ENCODE peak calls at places on chromosomes 3 and 15, in ten cellular contexts. One of them, this sample, is unnamed.

GRCh38 chr3:127734754-127735473 is 62.2 kb downstream of the ABTB1 start:
- DNase-seq in sigmoid colon: no peak
- DNase-seq in spleen: peak
- DNase-seq in prostate gland: no peak
- DNase-seq in upper lobe of left lung: no peak
- DNase-seq in Panc1: no peak
- DNase-seq in K562: no peak
- DNase-seq in breast epithelium: peak
- DNase-seq in transverse colon: no peak
- DNase-seq in esophagus muscularis mucosa: no peak
- DNase-seq in this sample: no peak

GRCh38 chr3:3923619-3924018 is 124.4 kb downstream of the LRRN1 start:
- DNase-seq in esophagus muscularis mucosa: no peak
- DNase-seq in K562: peak
- DNase-seq in Panc1: no peak
- DNase-seq in sigmoid colon: no peak
- DNase-seq in breast epithelium: no peak
- DNase-seq in spleen: no peak
- DNase-seq in prostate gland: no peak
- DNase-seq in transverse colon: no peak
- DNase-seq in upper lobe of left lung: no peak
- DNase-seq in this sample: no peak

GRCh38 chr3:124966557-124967480 is 32.3 kb upstream of the MUC13 start:
- DNase-seq in spleen: no peak
- DNase-seq in prostate gland: no peak
- DNase-seq in esophagus muscularis mucosa: no peak
- DNase-seq in upper lobe of left lung: no peak
- DNase-seq in K562: no peak
- DNase-seq in transverse colon: no peak
- DNase-seq in breast epithelium: no peak
- DNase-seq in Panc1: no peak
- DNase-seq in sigmoid colon: no peak
- DNase-seq in this sample: no peak

GRCh38 chr15:67172172-67172571 is 82.3 kb downstream of the AAGAB start:
- DNase-seq in sigmoid colon: peak
- DNase-seq in K562: no peak
- DNase-seq in breast epithelium: no peak
- DNase-seq in transverse colon: no peak
- DNase-seq in Panc1: no peak
- DNase-seq in spleen: no peak
- DNase-seq in esophagus muscularis mucosa: no peak
- DNase-seq in upper lobe of left lung: no peak
- DNase-seq in prostate gland: no peak
- DNase-seq in this sample: no peak

GRCh38 chr15:73782339-73782979 is 29.3 kb upstream of the INSYN1 start:
- DNase-seq in spleen: no peak
- DNase-seq in Panc1: no peak
- DNase-seq in sigmoid colon: no peak
- DNase-seq in breast epithelium: no peak
- DNase-seq in esophagus muscularis mucosa: no peak
- DNase-seq in transverse colon: no peak
- DNase-seq in K562: no peak
- DNase-seq in prostate gland: no peak
- DNase-seq in upper lobe of left lung: no peak
- DNase-seq in this sample: no peak

GRCh38 chr3:58532794-58533220 is 4.2 kb downstream of the ACOX2 start:
- DNase-seq in transverse colon: peak
- DNase-seq in upper lobe of left lung: peak
- DNase-seq in esophagus muscularis mucosa: no peak
- DNase-seq in K562: peak
- DNase-seq in sigmoid colon: peak
- DNase-seq in breast epithelium: peak
- DNase-seq in Panc1: peak
- DNase-seq in spleen: peak
- DNase-seq in prostate gland: peak
- DNase-seq in this sample: peak

GRCh38 chr15:78455749-78456148 is 17.7 kb downstream of the IREB2 start:
- DNase-seq in upper lobe of left lung: peak
- DNase-seq in transverse colon: no peak
- DNase-seq in breast epithelium: no peak
- DNase-seq in K562: peak
- DNase-seq in sigmoid colon: no peak
- DNase-seq in esophagus muscularis mucosa: no peak
- DNase-seq in spleen: no peak
- DNase-seq in Panc1: no peak
- DNase-seq in prostate gland: peak
- DNase-seq in this sample: no peak

GRCh38 chr3:5017953-5018531 is 38.8 kb downstream of the BHLHE40 start:
- DNase-seq in breast epithelium: no peak
- DNase-seq in K562: peak
- DNase-seq in spleen: peak
- DNase-seq in prostate gland: no peak
- DNase-seq in upper lobe of left lung: peak
- DNase-seq in Panc1: no peak
- DNase-seq in esophagus muscularis mucosa: no peak
- DNase-seq in sigmoid colon: peak
- DNase-seq in transverse colon: peak
- DNase-seq in this sample: no peak

GRCh38 chr3:135240426-135240825 is 445.4 kb downstream of the EPHB1 start:
- DNase-seq in spleen: no peak
- DNase-seq in breast epithelium: no peak
- DNase-seq in Panc1: no peak
- DNase-seq in prostate gland: no peak
- DNase-seq in sigmoid colon: no peak
- DNase-seq in transverse colon: no peak
- DNase-seq in upper lobe of left lung: no peak
- DNase-seq in K562: peak
- DNase-seq in esophagus muscularis mucosa: no peak
- DNase-seq in this sample: no peak

GRCh38 chr3:17949116-17949515 is 206.7 kb upstream of the TBC1D5 start:
- DNase-seq in esophagus muscularis mucosa: no peak
- DNase-seq in sigmoid colon: no peak
- DNase-seq in prostate gland: no peak
- DNase-seq in upper lobe of left lung: no peak
- DNase-seq in K562: no peak
- DNase-seq in spleen: no peak
- DNase-seq in transverse colon: no peak
- DNase-seq in breast epithelium: no peak
- DNase-seq in Panc1: no peak
- DNase-seq in this sample: no peak

GRCh38 chr15:70246623-70247200 is 149.0 kb upstream of the TLE3 start:
- DNase-seq in sigmoid colon: peak
- DNase-seq in Panc1: no peak
- DNase-seq in spleen: peak
- DNase-seq in K562: no peak
- DNase-seq in upper lobe of left lung: no peak
- DNase-seq in prostate gland: no peak
- DNase-seq in breast epithelium: no peak
- DNase-seq in transverse colon: peak
- DNase-seq in esophagus muscularis mucosa: no peak
- DNase-seq in this sample: no peak

GRCh38 chr3:4043867-4044575 is 244.8 kb downstream of the LRRN1 start:
- DNase-seq in transverse colon: no peak
- DNase-seq in sigmoid colon: no peak
- DNase-seq in prostate gland: no peak
- DNase-seq in upper lobe of left lung: no peak
- DNase-seq in spleen: no peak
- DNase-seq in breast epithelium: no peak
- DNase-seq in K562: no peak
- DNase-seq in esophagus muscularis mucosa: no peak
- DNase-seq in Panc1: no peak
- DNase-seq in this sample: no peak

GRCh38 chr3:106699093-106699492 is 678.1 kb upstream of the CCDC54 start:
- DNase-seq in transverse colon: no peak
- DNase-seq in spleen: no peak
- DNase-seq in upper lobe of left lung: no peak
- DNase-seq in breast epithelium: no peak
- DNase-seq in prostate gland: no peak
- DNase-seq in Panc1: no peak
- DNase-seq in sigmoid colon: no peak
- DNase-seq in K562: no peak
- DNase-seq in esophagus muscularis mucosa: no peak
- DNase-seq in this sample: no peak

GRCh38 chr3:170563712-170564423 is 22.0 kb downstream of the SLC7A14 start:
- DNase-seq in breast epithelium: no peak
- DNase-seq in esophagus muscularis mucosa: no peak
- DNase-seq in K562: peak
- DNase-seq in prostate gland: no peak
- DNase-seq in Panc1: no peak
- DNase-seq in spleen: no peak
- DNase-seq in upper lobe of left lung: no peak
- DNase-seq in sigmoid colon: no peak
- DNase-seq in transverse colon: no peak
- DNase-seq in this sample: no peak

GRCh38 chr15:76973362-76973743 is 21.6 kb upstream of the PSTPIP1 start:
- DNase-seq in upper lobe of left lung: no peak
- DNase-seq in prostate gland: no peak
- DNase-seq in Panc1: peak
- DNase-seq in breast epithelium: no peak
- DNase-seq in spleen: no peak
- DNase-seq in sigmoid colon: no peak
- DNase-seq in transverse colon: no peak
- DNase-seq in K562: peak
- DNase-seq in esophagus muscularis mucosa: no peak
- DNase-seq in this sample: no peak

GRCh38 chr15:41897327-41897726 is 3.5 kb upstream of the SPTBN5 start:
- DNase-seq in prostate gland: no peak
- DNase-seq in Panc1: no peak
- DNase-seq in esophagus muscularis mucosa: no peak
- DNase-seq in breast epithelium: no peak
- DNase-seq in spleen: no peak
- DNase-seq in sigmoid colon: no peak
- DNase-seq in transverse colon: no peak
- DNase-seq in upper lobe of left lung: no peak
- DNase-seq in K562: no peak
- DNase-seq in this sample: no peak
- TF ChIP-seq POLR2AphosphoS5 in prostate gland: no peak
- TF ChIP-seq POLR2AphosphoS5 in Panc1: no peak
- TF ChIP-seq POLR2AphosphoS5 in esophagus muscularis mucosa: no peak
- TF ChIP-seq POLR2AphosphoS5 in breast epithelium: no peak
- TF ChIP-seq POLR2AphosphoS5 in spleen: no peak
- TF ChIP-seq POLR2AphosphoS5 in sigmoid colon: no peak
- TF ChIP-seq POLR2AphosphoS5 in transverse colon: no peak
- TF ChIP-seq POLR2AphosphoS5 in upper lobe of left lung: no peak
- TF ChIP-seq POLR2AphosphoS5 in K562: no peak
- TF ChIP-seq POLR2AphosphoS5 in this sample: peak

GRCh38 chr3:81744366-81744765 is 17.1 kb downstream of the GBE1 start:
- DNase-seq in K562: peak
- DNase-seq in prostate gland: no peak
- DNase-seq in esophagus muscularis mucosa: no peak
- DNase-seq in sigmoid colon: no peak
- DNase-seq in breast epithelium: no peak
- DNase-seq in upper lobe of left lung: no peak
- DNase-seq in spleen: no peak
- DNase-seq in transverse colon: no peak
- DNase-seq in Panc1: peak
- DNase-seq in this sample: no peak

GRCh38 chr3:81740731-81741130 is 20.7 kb downstream of the GBE1 start:
- DNase-seq in Panc1: no peak
- DNase-seq in upper lobe of left lung: no peak
- DNase-seq in spleen: no peak
- DNase-seq in breast epithelium: no peak
- DNase-seq in transverse colon: no peak
- DNase-seq in sigmoid colon: no peak
- DNase-seq in K562: no peak
- DNase-seq in prostate gland: no peak
- DNase-seq in esophagus muscularis mucosa: no peak
- DNase-seq in this sample: no peak

GRCh38 chr3:81741214-81741613 is 20.2 kb downstream of the GBE1 start:
- DNase-seq in esophagus muscularis mucosa: no peak
- DNase-seq in Panc1: no peak
- DNase-seq in prostate gland: no peak
- DNase-seq in sigmoid colon: no peak
- DNase-seq in upper lobe of left lung: no peak
- DNase-seq in spleen: no peak
- DNase-seq in breast epithelium: no peak
- DNase-seq in transverse colon: no peak
- DNase-seq in K562: no peak
- DNase-seq in this sample: no peak

GRCh38 chr3:81742581-81742980 is 18.9 kb downstream of the GBE1 start:
- DNase-seq in spleen: no peak
- DNase-seq in upper lobe of left lung: no peak
- DNase-seq in sigmoid colon: no peak
- DNase-seq in esophagus muscularis mucosa: no peak
- DNase-seq in K562: no peak
- DNase-seq in breast epithelium: no peak
- DNase-seq in transverse colon: no peak
- DNase-seq in prostate gland: no peak
- DNase-seq in Panc1: no peak
- DNase-seq in this sample: no peak

GRCh38 chr3:81743096-81744025 is 18.1 kb downstream of the GBE1 start:
- DNase-seq in upper lobe of left lung: no peak
- DNase-seq in esophagus muscularis mucosa: peak
- DNase-seq in K562: peak
- DNase-seq in sigmoid colon: peak
- DNase-seq in breast epithelium: no peak
- DNase-seq in prostate gland: no peak
- DNase-seq in spleen: no peak
- DNase-seq in Panc1: peak
- DNase-seq in transverse colon: no peak
- DNase-seq in this sample: no peak
- TF ChIP-seq POLR2AphosphoS5 in upper lobe of left lung: peak
- TF ChIP-seq POLR2AphosphoS5 in esophagus muscularis mucosa: peak
- TF ChIP-seq POLR2AphosphoS5 in K562: peak
- TF ChIP-seq POLR2AphosphoS5 in sigmoid colon: peak
- TF ChIP-seq POLR2AphosphoS5 in breast epithelium: no peak
- TF ChIP-seq POLR2AphosphoS5 in prostate gland: peak
- TF ChIP-seq POLR2AphosphoS5 in spleen: no peak
- TF ChIP-seq POLR2AphosphoS5 in Panc1: no peak
- TF ChIP-seq POLR2AphosphoS5 in transverse colon: peak
- TF ChIP-seq POLR2AphosphoS5 in this sample: no peak

DNA sequence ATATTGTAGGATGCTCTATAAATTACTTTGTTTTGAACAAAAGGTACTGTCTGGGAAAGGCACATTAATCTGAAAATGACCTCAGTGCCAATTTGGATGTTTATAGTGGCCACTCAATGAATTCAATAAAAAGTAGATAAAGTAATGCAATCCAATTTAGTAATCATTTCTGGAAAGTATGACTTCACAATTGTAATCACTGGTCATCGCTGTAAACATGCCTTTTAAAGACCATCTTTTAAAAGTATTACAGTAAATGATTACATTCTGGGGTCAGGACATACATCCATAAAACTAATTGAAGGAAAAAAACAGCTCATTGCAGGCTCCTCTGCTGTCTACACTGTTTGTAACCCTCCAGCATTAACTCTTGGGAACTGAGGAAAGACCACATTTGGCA is 43.2 kb downstream of the HRH1 start:
- DNase-seq in sigmoid colon: no peak
- DNase-seq in transverse colon: no peak
- DNase-seq in esophagus muscularis mucosa: no peak
- DNase-seq in upper lobe of left lung: no peak
- DNase-seq in K562: no peak
- DNase-seq in breast epithelium: no peak
- DNase-seq in spleen: no peak
- DNase-seq in Panc1: no peak
- DNase-seq in prostate gland: no peak
- DNase-seq in this sample: no peak
- TF ChIP-seq POLR2AphosphoS5 in sigmoid colon: no peak
- TF ChIP-seq POLR2AphosphoS5 in transverse colon: no peak
- TF ChIP-seq POLR2AphosphoS5 in esophagus muscularis mucosa: no peak
- TF ChIP-seq POLR2AphosphoS5 in upper lobe of left lung: no peak
- TF ChIP-seq POLR2AphosphoS5 in K562: no peak
- TF ChIP-seq POLR2AphosphoS5 in breast epithelium: no peak
- TF ChIP-seq POLR2AphosphoS5 in spleen: no peak
- TF ChIP-seq POLR2AphosphoS5 in Panc1: no peak
- TF ChIP-seq POLR2AphosphoS5 in prostate gland: no peak
- TF ChIP-seq POLR2AphosphoS5 in this sample: no peak

GRCh38 chr15:100727291-100727851 is 125.0 kb downstream of the ASB7 start:
- DNase-seq in K562: no peak
- DNase-seq in Panc1: no peak
- DNase-seq in esophagus muscularis mucosa: peak
- DNase-seq in spleen: no peak
- DNase-seq in transverse colon: no peak
- DNase-seq in sigmoid colon: no peak
- DNase-seq in prostate gland: no peak
- DNase-seq in breast epithelium: peak
- DNase-seq in upper lobe of left lung: peak
- DNase-seq in this sample: no peak
- TF ChIP-seq POLR2AphosphoS5 in K562: no peak
- TF ChIP-seq POLR2AphosphoS5 in Panc1: no peak
- TF ChIP-seq POLR2AphosphoS5 in esophagus muscularis mucosa: no peak
- TF ChIP-seq POLR2AphosphoS5 in spleen: no peak
- TF ChIP-seq POLR2AphosphoS5 in transverse colon: no peak
- TF ChIP-seq POLR2AphosphoS5 in sigmoid colon: no peak
- TF ChIP-seq POLR2AphosphoS5 in prostate gland: no peak
- TF ChIP-seq POLR2AphosphoS5 in breast epithelium: no peak
- TF ChIP-seq POLR2AphosphoS5 in upper lobe of left lung: no peak
- TF ChIP-seq POLR2AphosphoS5 in this sample: no peak